ENCODE peak calls at places on chromosomes 4 and X, in six cellular contexts. S, P, W, M, H and N are unnamed samples. For H3K27me3, the result is how much of the 10 kb centered on the place peaks cover.

GRCh38 chrX:30951003-30951402 is 61.9 kb upstream of the TAB3 start:
- DNase-seq in M (no peak), H (no peak), W (no peak), P (no peak), S (no peak), N (no peak)

GRCh38 chr4:16157609-16158503 is 68.4 kb downstream of the TAPT1 start:
- DNase-seq in M (no peak), P (no peak), H (peak), S (no peak), W (no peak), N (no peak)

GRCh38 chrX:51148848-51149247 is 183.8 kb upstream of the NUDT10 start:
- DNase-seq in H (no peak), M (no peak), W (no peak), P (no peak), S (peak), N (peak)

GRCh38 chrX:18490816-18491215 is 65.4 kb downstream of the CDKL5 start:
- DNase-seq in H (no peak), P (no peak), W (no peak), S (no peak), M (no peak), N (no peak)

GRCh38 chr4:165555302-165555701 is 176.5 kb downstream of the CPE start:
- DNase-seq in M (no peak), S (no peak), H (no peak), P (no peak), W (no peak), N (no peak)

GRCh38 chrX:14872355-14872754 is 514 bp downstream of the FANCB start:
- DNase-seq in S (no peak), M (no peak), H (peak), P (no peak), W (no peak), N (peak)

GRCh38 chr4:7806080-7806630 is 133.5 kb downstream of the AFAP1 start:
- DNase-seq in W (peak), S (peak), M (peak), H (no peak), P (no peak), N (peak)

GRCh38 chrX:38692961-38693360 is 108.3 kb upstream of the MID1IP1 start:
- DNase-seq in S (no peak), P (no peak), H (no peak), M (no peak), W (no peak), N (no peak)

GRCh38 chr4:146545102-146545501 is 23.4 kb upstream of the SLC10A7 start:
- DNase-seq in W (no peak), P (no peak), M (no peak), H (peak), S (no peak), N (no peak)

GRCh38 chr4:106258145-106259045 is 57.6 kb downstream of the TBCK start:
- DNase-seq in S (no peak), M (no peak), H (peak), P (no peak), W (no peak), N (no peak)

GRCh38 chrX:82218361-82218760 is 1016.5 kb downstream of the SH3BGRL start:
- DNase-seq in W (no peak), S (no peak), H (peak), M (no peak), P (no peak), N (no peak)

GRCh38 chr4:107017681-107018321 is 18.3 kb downstream of the DKK2 start:
- DNase-seq in W (no peak), H (peak), M (no peak), S (no peak), P (no peak), N (no peak)

GRCh38 chr4:41935652-41936021 is 408 bp downstream of the TMEM33 start:
- DNase-seq in M (no peak), P (no peak), H (peak), W (no peak), S (no peak), N (no peak)

GRCh38 chrX:43456906-43457305 is 199.2 kb upstream of the MAOA start:
- DNase-seq in W (no peak), H (no peak), P (no peak), S (no peak), M (no peak), N (no peak)

GRCh38 chr4:153555730-153556440 is 89.7 kb downstream of the TMEM131L start:
- DNase-seq in W (peak), P (no peak), H (peak), M (peak), S (peak), N (no peak)

GRCh38 chr4:60757986-60758385 is 442.1 kb upstream of the ADGRL3 start:
- DNase-seq in S (no peak), W (no peak), M (no peak), P (no peak), H (no peak), N (no peak)

GRCh38 chr4:126986828-126987227 is 645.9 kb upstream of the INTU start:
- DNase-seq in H (peak), W (no peak), S (no peak), M (no peak), P (no peak), N (no peak)

GRCh38 chr4:147991543-147992295 is 259.8 kb downstream of the ARHGAP10 start:
- DNase-seq in H (no peak), S (no peak), P (no peak), M (no peak), W (no peak), N (no peak)

GRCh38 chrX:111339212-111339611 is 68.9 kb upstream of the CAPN6 start:
- DNase-seq in H (no peak), P (no peak), W (no peak), M (no peak), S (no peak), N (no peak)

GRCh38 chrX:111338095-111338698 is 67.9 kb upstream of the CAPN6 start:
- DNase-seq in M (no peak), P (no peak), H (no peak), S (no peak), W (no peak), N (no peak)

GRCh38 chrX:111337067-111337466 is 66.8 kb upstream of the CAPN6 start:
- DNase-seq in S (no peak), P (no peak), W (no peak), H (no peak), M (no peak), N (no peak)
- H3K27me3 ChIP-seq in S (under half), P (under half), W (under half), H (under half), M (under half), N (under half)

DNA sequence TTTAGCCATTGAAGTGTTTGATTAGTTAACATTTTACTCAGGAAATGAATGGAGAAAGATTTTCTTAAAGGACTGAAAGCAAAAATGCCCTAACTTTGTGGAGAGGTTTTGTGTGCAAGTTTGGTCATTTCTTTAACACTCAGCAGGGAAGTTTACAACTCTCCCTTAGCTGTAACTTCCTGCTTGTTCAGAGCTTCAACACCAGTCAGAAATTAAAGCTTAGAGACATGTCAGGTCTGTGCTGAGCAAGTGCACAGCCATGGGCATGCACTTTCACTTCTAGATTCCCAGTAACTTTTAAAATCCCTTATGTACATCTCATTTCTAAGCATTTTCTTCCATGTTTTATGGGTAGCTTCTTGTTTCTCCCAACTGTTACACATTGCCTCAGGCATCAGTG is 326.0 kb downstream of the ACTRT1 start:
- DNase-seq in W (no peak), S (no peak), M (no peak), H (no peak), P (no peak), N (no peak)
- H3K27me3 ChIP-seq in W (under half), S (under half), M (under half), H (under half), P (under half), N (under half)

DNA sequence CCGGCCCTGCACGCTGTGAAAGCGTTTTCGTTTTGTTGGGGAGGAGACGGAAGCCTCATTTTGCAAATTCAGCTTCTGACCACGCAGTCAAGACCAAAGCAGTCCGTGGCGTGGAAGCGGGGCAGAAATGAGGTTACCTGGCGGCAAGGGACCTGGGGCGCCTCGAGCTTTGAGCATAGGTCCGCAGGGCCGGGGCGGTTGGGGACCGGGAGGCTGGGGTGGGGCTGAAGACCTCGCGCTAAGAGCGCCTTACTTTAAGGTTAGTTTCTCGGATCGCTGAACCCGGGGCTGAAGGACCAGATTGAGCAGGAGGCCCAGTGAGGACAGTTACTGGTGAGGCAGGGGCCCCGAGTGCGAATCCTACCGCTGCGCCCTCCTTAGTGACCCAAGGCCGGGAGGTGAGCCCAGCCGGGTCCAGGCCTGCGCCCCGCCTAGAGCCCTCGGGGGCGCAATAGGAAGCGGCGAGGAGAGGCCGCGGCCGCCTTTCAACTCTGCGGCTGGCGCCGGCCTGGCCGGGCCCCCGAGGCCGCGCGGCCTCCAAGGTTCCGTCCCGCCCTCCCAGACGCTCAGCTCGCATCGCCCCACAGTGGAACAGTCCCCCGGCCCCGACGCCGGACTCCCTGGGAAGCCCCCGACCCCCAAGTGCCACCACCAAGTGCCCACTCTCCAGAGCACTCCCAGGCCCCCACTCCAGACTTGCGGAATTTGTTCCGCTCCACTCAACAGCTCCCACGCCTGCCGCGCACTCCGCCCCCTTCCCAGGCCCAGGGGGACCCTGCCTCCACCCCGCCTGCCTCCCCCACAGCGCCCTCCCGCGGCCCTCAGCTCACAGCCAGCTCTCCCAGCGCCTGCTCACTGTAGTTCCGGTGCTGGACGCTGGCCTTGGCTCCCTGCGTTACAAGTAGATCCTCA is 7.6 kb downstream of the MSX1 start:
- DNase-seq in P (no peak), M (no peak), H (no peak), W (no peak), S (no peak), N (no peak)
- H3K27me3 ChIP-seq in P (half or more), M (half or more), H (half or more), W (half or more), S (under half), N (under half)

GRCh38 chr4:187615972-187616371 is 379.6 kb upstream of the ZFP42 start:
- DNase-seq in M (no peak), P (no peak), H (no peak), W (no peak), S (no peak), N (no peak)
- H3K27me3 ChIP-seq in M (under half), P (under half), H (under half), W (under half), S (under half), N (under half)

GRCh38 chrX:27735914-27736313 is 71.9 kb upstream of the MAGEB10 start:
- DNase-seq in W (no peak), S (no peak), M (no peak), H (no peak), P (no peak), N (no peak)
- H3K27me3 ChIP-seq in W (under half), S (under half), M (under half), H (under half), P (under half), N (under half)

GRCh38 chrX:25005382-25006185 is 10.2 kb downstream of the ARX start:
- DNase-seq in M (no peak), H (peak), S (peak), P (no peak), W (no peak), N (no peak)
- H3K27me3 ChIP-seq in M (under half), H (under half), S (under half), P (under half), W (half or more), N (under half)

DNA sequence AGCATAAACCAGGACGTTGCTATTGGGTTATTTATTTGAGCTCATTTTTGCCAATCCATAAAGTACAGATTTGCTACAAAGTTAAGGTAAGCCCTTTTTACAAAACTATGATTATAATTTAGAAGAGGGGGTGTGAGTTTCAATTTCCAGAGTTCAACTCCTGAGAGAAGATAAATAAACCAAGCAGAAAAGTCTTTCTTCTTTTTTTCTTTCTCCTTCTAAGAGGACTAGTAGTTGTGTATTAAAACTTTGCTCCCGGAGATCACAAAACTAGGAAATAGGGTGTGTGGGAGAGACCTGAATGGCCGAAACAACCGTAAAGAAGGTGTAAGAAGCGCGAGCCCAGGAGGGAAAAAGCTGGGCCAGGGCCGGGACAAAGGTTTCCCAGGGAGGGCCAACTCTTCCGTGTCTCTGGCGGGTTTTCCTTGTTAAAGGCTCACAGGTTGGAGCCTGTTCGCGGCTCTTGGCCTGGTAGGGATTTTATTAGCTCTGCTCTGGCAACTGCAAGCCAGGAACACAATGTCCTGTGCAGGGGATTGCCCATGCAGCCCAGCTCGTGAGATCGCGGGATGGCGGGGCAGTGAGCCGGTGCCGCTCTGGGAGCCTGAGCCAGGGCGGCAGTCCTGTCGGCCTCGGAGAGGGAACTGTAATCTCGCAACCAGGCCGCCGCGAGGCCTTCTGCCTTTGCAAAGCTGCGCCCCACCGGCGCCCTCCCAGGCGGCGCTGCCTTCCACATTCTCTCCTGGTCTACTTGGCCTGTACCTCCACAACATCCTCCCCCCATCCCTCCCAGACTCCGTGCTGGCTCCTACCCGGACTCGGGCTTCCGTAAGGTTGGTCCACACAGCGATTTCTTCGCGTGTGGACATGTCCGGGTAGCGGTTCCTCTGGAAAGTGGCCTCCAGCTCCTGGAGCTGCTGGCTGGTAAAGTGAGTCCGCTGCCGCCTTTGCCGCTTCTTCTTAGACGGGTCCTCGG is 2.2 kb downstream of the PITX2 start:
- DNase-seq in H (no peak), W (peak), P (no peak), M (no peak), S (no peak), N (peak)
- H3K27me3 ChIP-seq in H (under half), W (half or more), P (half or more), M (under half), S (under half), N (under half)

GRCh38 chr4:46977245-46977644 is 16.1 kb downstream of the GABRA4 start:
- DNase-seq in W (no peak), M (no peak), H (no peak), P (no peak), S (no peak), N (no peak)
- H3K27me3 ChIP-seq in W (under half), M (under half), H (under half), P (under half), S (under half), N (under half)

GRCh38 chr4:70920592-70920991 is 18.4 kb downstream of the MOB1B start:
- DNase-seq in M (no peak), H (no peak), P (no peak), S (no peak), W (no peak), N (no peak)
- H3K27me3 ChIP-seq in M (under half), H (under half), P (under half), S (under half), W (under half), N (under half)

GRCh38 chr4:80266902-80267380 is 477 bp downstream of the FGF5 start:
- DNase-seq in H (peak), P (no peak), S (peak), M (no peak), W (no peak), N (no peak)

GRCh38 chr4:80264825-80265224 is 1.6 kb upstream of the FGF5 start:
- DNase-seq in W (no peak), H (no peak), P (no peak), S (no peak), M (no peak), N (no peak)

GRCh38 chr4:80264352-80264647 is 2.2 kb upstream of the FGF5 start:
- DNase-seq in M (no peak), S (no peak), P (no peak), W (no peak), H (no peak), N (no peak)

GRCh38 chr4:80266267-80266901 is at the start of gene FGF5:
- DNase-seq in H (peak), S (peak), M (no peak), W (peak), P (no peak), N (no peak)

DNA sequence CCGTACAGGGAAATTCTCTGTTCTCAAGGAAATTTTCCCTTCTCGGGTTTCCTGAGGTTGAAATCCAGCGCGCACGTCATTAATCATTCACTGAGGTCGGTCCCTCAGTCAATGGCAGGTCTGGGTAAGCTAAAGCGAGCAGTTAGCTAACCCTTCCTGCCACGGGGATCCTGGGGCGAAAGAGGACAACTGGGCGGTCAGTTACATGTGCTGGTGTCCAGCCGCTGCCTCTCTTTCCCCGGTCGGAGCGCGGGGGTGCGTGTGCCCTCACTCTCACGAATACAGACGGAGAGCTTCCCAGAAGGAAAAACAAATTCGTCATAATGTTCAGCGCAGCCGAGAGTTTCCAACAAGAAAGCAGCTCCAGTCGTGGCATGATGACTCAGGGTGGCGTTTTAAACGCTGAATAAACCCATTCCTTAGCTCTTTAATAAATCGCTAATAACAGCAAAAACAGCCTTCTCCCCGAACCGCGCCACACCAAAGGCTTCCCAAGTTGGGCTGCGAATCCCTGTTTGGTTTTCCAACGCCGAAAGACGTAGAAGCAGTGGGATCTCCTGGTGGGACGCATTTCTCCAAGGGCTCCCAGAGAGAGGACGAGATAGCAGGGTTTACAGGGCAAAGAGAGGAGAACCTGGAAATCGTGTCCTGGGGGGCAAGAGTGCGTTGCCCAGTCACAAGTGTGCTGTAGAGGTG is 745 bp upstream of the FGF5 start:
- DNase-seq in P (no peak), M (no peak), S (no peak), H (peak), W (no peak), N (no peak)
- H3K27me3 ChIP-seq in P (under half), M (under half), S (under half), H (under half), W (half or more), N (under half)